ENCODE peak calls at places on chromosomes 5 and 9, in six cellular contexts. H, C, N, B, O and U are unnamed samples.

GRCh38 chr5:171689853-171690417 is 95.7 kb upstream of the SMIM23 start:
- DNase-seq in H (no peak), C (no peak), N (no peak), B (no peak), O (no peak), U (no peak)

GRCh38 chr9:16509946-16510504 is 360.4 kb downstream of the BNC2 start:
- DNase-seq in H (no peak), C (peak), N (no peak), B (peak), O (no peak), U (no peak)

GRCh38 chr5:163964650-163965049 is 459.2 kb downstream of the MAT2B start:
- DNase-seq in H (no peak), C (no peak), N (no peak), B (no peak), O (no peak), U (no peak)

GRCh38 chr9:133945977-133946753 is 46.0 kb downstream of the VAV2 start:
- DNase-seq in H (no peak), C (no peak), N (no peak), B (no peak), O (no peak), U (no peak)

GRCh38 chr9:69442486-69442885 is 117.5 kb downstream of the ENTREP1 start:
- DNase-seq in H (no peak), C (no peak), N (no peak), B (no peak), O (no peak), U (no peak)

GRCh38 chr9:89466451-89467277 is 31.2 kb downstream of the SEMA4D start:
- DNase-seq in H (no peak), C (no peak), N (no peak), B (no peak), O (no peak), U (no peak)

GRCh38 chr5:4661851-4662250 is 478.3 kb upstream of the ADAMTS16 start:
- DNase-seq in H (no peak), C (no peak), N (no peak), B (no peak), O (no peak), U (peak)

GRCh38 chr5:1246711-1247431 is 21.7 kb downstream of the SLC6A18 start:
- DNase-seq in H (no peak), C (peak), N (no peak), B (peak), O (peak), U (peak)

GRCh38 chr9:90874194-90874593 is 72.6 kb downstream of the SYK start:
- DNase-seq in H (no peak), C (no peak), N (no peak), B (peak), O (no peak), U (no peak)

GRCh38 chr9:91155181-91155580 is 206.5 kb downstream of the AUH start:
- DNase-seq in H (no peak), C (no peak), N (no peak), B (no peak), O (no peak), U (no peak)